ENCODE peak calls at places on chromosomes 7 and 10, in six cellular contexts. U, D, Z, N, K and G are unnamed samples.

GRCh38 chr10:124010024-124010423 is 83.4 kb downstream of the CHST15 start:
- DNase-seq in U (no peak), D (no peak), Z (no peak), N (no peak), K (no peak), G (no peak)

GRCh38 chr7:42192851-42193456 is 44.1 kb downstream of the GLI3 start:
- DNase-seq in U (peak; percentile 41), D (no peak), Z (peak; percentile 36), N (no peak), K (no peak), G (no peak)

GRCh38 chr7:67937717-67938191 is 941.1 kb downstream of the TYW1 start:
- DNase-seq in U (peak; percentile 97), D (no peak), Z (peak; percentile 49), N (no peak), K (no peak), G (no peak)

GRCh38 chr7:112205348-112206237 is 606 bp downstream of the DOCK4 start:
- DNase-seq in U (peak; percentile 77), D (peak; percentile 59), Z (peak; percentile 60), N (peak; percentile 83), K (peak; percentile 50), G (peak; percentile 50)

GRCh38 chr10:3208481-3209406 is 36.2 kb upstream of the PITRM1 start:
- DNase-seq in U (no peak), D (no peak), Z (no peak), N (no peak), K (no peak), G (no peak)

GRCh38 chr10:77036993-77037734 is 600.4 kb downstream of the KCNMA1 start:
- DNase-seq in U (peak; percentile 22), D (no peak), Z (peak; percentile 53), N (peak; percentile 27), K (no peak), G (no peak)

GRCh38 chr10:119222531-119222930 is 15.2 kb downstream of the GRK5 start:
- DNase-seq in U (no peak), D (no peak), Z (no peak), N (peak; percentile 62), K (no peak), G (no peak)

GRCh38 chr7:74429153-74429747 is 24.5 kb upstream of the GTF2IRD1 start:
- DNase-seq in U (peak; percentile 78), D (no peak), Z (no peak), N (peak; percentile 36), K (no peak), G (no peak)

GRCh38 chr10:86359111-86359510 is 7.5 kb downstream of the GRID1 start:
- DNase-seq in U (no peak), D (no peak), Z (no peak), N (no peak), K (no peak), G (no peak)

GRCh38 chr7:105589221-105590077 is 8.2 kb upstream of the EFCAB10 start:
- DNase-seq in U (peak; percentile 68), D (peak; percentile 80), Z (peak; percentile 81), N (peak; percentile 88), K (peak; percentile 7), G (no peak)

DNA sequence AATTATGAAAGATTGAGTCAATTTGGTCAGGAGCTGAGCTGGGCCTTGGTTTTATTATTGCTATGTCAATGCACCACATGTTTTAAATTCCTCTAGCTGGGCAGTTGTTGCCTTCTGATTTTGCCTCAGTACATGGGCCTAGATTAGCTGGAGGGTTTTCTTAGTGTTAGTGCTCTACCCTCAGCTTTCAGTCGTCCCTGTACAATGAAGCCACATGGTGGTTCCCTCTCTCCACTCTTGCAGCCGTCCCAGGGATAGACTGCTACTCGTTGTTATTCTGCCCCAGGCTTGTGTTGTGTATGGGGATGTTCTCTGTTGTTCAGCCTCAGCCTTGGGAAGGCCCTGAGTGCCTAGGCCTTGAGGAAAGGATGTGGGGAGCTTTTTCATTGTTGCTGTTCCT is 37.0 kb downstream of the NHLRC2 start:
- DNase-seq in U (no peak), D (no peak), Z (no peak), N (no peak), K (no peak), G (no peak)
- TF ChIP-seq CTCF in U (no peak), D (no peak), Z (no peak), N (no peak), K (no peak), G (no peak)

GRCh38 chr10:116385311-116385710 is 42.3 kb upstream of the PNLIPRP3 start:
- DNase-seq in U (no peak), D (no peak), Z (peak; percentile 4), N (no peak), K (no peak), G (no peak)

GRCh38 chr10:116382290-116382689 is 45.4 kb upstream of the PNLIPRP3 start:
- DNase-seq in U (no peak), D (no peak), Z (no peak), N (no peak), K (no peak), G (no peak)

DNA sequence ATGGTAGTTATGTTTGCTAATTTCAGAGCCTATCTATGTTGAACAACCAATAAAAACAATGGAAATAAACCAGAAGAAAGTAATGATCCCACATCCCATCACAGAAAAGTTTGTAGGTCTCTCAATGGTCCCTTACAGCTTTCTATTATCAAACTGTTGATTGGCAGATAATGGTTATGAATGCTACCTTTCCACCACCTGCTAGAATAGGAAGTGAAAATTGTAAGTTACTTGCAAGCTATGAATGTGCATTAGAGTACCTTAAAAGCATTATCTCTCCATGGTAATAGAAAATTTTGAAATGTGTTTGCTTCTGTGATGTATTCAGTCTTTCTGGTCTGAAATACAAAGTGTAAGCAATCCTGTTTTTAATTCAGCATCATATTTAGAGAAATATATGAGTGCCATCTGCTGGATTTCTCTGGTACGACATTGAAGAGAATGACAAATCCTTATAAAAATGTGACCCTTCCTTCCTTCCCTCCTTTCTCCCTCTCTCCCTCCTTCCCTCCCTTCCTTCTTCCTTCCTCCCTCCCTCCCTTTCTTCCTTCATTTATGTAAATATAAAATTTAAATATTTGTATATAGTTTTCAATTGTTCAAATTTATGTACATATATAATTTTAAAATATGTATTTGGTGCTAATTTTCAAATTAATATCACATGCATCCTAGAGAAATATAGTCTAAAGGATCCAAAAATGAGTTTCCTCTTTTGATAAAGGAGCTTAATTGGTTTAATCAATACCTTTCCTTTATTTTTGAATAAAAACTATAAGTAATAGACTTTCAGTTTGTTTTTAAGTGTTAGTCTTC is 41.4 kb upstream of the PNLIPRP3 start:
- DNase-seq in U (peak; percentile 23), D (no peak), Z (peak; percentile 59), N (no peak), K (no peak), G (no peak)
- TF ChIP-seq CTCF in U (peak; percentile 34), D (peak; percentile 61), Z (peak; percentile 51), N (peak; percentile 66), K (peak; percentile 5), G (peak; percentile 56)

GRCh38 chr7:47582748-47583740 is 1.1 kb upstream of the TNS3 start:
- DNase-seq in U (peak; percentile 79), D (no peak), Z (no peak), N (no peak), K (no peak), G (no peak)

GRCh38 chr7:47581442-47581820 is 480 bp downstream of the TNS3 start:
- DNase-seq in U (no peak), D (no peak), Z (no peak), N (peak; percentile 59), K (no peak), G (no peak)

GRCh38 chr7:47580175-47580701 is 1.7 kb downstream of the TNS3 start:
- DNase-seq in U (peak; percentile 50), D (no peak), Z (no peak), N (no peak), K (no peak), G (no peak)

GRCh38 chr7:47580811-47581331 is 1.0 kb downstream of the TNS3 start:
- DNase-seq in U (no peak), D (no peak), Z (no peak), N (no peak), K (no peak), G (no peak)

GRCh38 chr7:47581821-47582747 is at the start of gene TNS3:
- DNase-seq in U (no peak), D (peak; percentile 33), Z (no peak), N (peak; percentile 84), K (no peak), G (no peak)
- TF ChIP-seq CTCF in U (no peak), D (no peak), Z (no peak), N (peak; percentile 38), K (no peak), G (peak; percentile 48)

DNA sequence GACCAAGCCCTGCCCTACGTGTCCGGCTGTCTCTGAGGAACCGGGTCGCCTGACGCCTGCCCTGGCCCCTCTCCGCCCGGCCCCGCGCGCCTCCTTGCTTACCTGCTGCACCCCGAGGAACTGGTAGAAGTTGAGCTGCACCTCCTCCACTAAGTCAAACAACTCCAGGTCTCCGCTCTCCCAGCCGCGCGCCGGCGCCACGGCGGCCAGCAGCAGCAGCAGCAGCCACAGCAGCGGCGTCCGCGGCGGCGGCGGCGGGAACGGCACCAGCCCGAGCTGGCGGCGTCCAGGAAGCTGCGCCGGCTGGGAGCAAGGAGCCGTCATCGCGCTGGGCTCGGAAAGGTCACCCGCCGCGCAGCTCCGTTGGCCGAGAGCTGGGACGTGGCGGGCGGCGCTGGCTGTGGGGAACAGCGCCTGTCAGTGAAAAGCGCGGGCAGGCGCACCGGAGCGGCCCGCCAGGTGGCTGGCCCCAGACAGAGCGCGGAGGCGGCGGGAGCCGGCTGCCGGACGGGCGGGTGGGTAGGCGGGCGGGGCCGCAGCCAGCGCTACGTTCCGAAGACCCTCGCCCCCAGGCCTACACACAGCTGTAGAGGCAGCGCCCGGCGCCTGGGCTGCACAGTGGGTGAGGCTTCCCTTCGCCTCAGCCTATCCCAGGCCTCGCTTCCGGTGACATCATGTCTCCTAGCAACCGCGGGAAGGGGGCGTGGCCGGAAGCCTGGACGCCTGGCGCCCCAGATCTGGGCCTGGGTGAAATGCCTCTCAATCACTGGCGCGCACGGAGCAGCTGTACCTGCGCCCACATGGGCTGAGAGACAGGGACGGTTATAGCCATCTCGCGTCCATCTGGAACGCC is at the start of gene DNAJC1:
- DNase-seq in U (peak; percentile 92), D (peak; percentile 96), Z (peak; percentile 96), N (peak; percentile 95), K (peak; percentile 58), G (peak; percentile 95)
- TF ChIP-seq CTCF in U (no peak), D (peak; percentile 31), Z (no peak), N (no peak), K (no peak), G (peak; percentile 15)

GRCh38 chr10:79498431-79498830 is 13.9 kb upstream of the EIF5AL1 start:
- DNase-seq in U (no peak), D (no peak), Z (no peak), N (no peak), K (no peak), G (no peak)

GRCh38 chr10:79507436-79508167 is 4.7 kb upstream of the EIF5AL1 start:
- DNase-seq in U (no peak), D (no peak), Z (no peak), N (no peak), K (no peak), G (no peak)

GRCh38 chr10:79496896-79497295 is 15.4 kb upstream of the EIF5AL1 start:
- DNase-seq in U (no peak), D (no peak), Z (no peak), N (no peak), K (no peak), G (no peak)

GRCh38 chr10:79505771-79506351 is 6.5 kb upstream of the EIF5AL1 start:
- DNase-seq in U (no peak), D (no peak), Z (no peak), N (no peak), K (no peak), G (no peak)

GRCh38 chr10:79502561-79503309 is 9.6 kb upstream of the EIF5AL1 start:
- DNase-seq in U (no peak), D (no peak), Z (peak; percentile 21), N (peak; percentile 52), K (no peak), G (no peak)
- TF ChIP-seq CTCF in U (no peak), D (peak; percentile 23), Z (peak; percentile 49), N (peak; percentile 47), K (no peak), G (peak; percentile 21)